ENCODE peak calls at places on chromosomes 11 and 22, in six cellular contexts. T, U, K, Y, D and B are unnamed samples.

GRCh38 chr11:79484872-79485271 is 44.0 kb upstream of the TENM4 start:
- DNase-seq in T (no peak), K (no peak), D (no peak), U (no peak), Y (no peak), B (no peak)

GRCh38 chr11:115581871-115582639 is 77.8 kb upstream of the CADM1 start:
- DNase-seq in Y (peak; percentile 46), D (no peak), K (no peak), U (no peak), T (no peak), B (peak; percentile 15)

GRCh38 chr11:12318791-12319733 is 58.3 kb upstream of the PARVA start:
- DNase-seq in K (peak; percentile 58), T (no peak), Y (peak; percentile 58), U (no peak), D (peak; percentile 21), B (peak; percentile 98)

GRCh38 chr11:113242767-113243397 is 71.5 kb upstream of the TTC12 start:
- DNase-seq in Y (peak; percentile 60), T (peak; percentile 5), D (peak; percentile 86), U (peak; percentile 53), K (peak; percentile 81), B (no peak)

GRCh38 chr11:33160147-33160546 is 1.1 kb downstream of the CSTF3 start:
- DNase-seq in U (peak; percentile 16), Y (peak; percentile 15), K (peak; percentile 63), D (peak; percentile 71), T (no peak), B (no peak)

GRCh38 chr11:113296016-113296415 is 18.4 kb upstream of the TTC12 start:
- DNase-seq in K (no peak), U (no peak), D (no peak), T (no peak), Y (no peak), B (no peak)

GRCh38 chr22:17581631-17582030 is 18.3 kb downstream of the SLC25A18 start:
- DNase-seq in T (no peak), K (no peak), U (no peak), D (no peak), Y (no peak), B (no peak)

GRCh38 chr11:123047265-123047946 is 14.5 kb downstream of the HSPA8 start:
- DNase-seq in U (no peak), T (no peak), K (peak; percentile 61), D (no peak), Y (no peak), B (no peak)

GRCh38 chr11:33452806-33453205 is 195.6 kb downstream of the HIPK3 start:
- DNase-seq in Y (peak; percentile 84), K (peak; percentile 84), D (peak; percentile 83), T (no peak), U (no peak), B (no peak)